ENCODE peak calls at places on chromosomes 11 and 22, in eight cellular contexts. E, Q, G, B, D, Z, S and C are unnamed samples.

GRCh38 chr11:120378474-120378873 is 42.3 kb downstream of the ARHGEF12 start:
- DNase-seq in E (no peak), B (no peak), D (no peak), Q (no peak), S (no peak), G (no peak), Z (no peak), C (no peak)

GRCh38 chr11:15159085-15159484 is 44.4 kb downstream of the INSC start:
- DNase-seq in Z (no peak), B (no peak), G (no peak), D (peak), S (peak), Q (peak), E (peak), C (no peak)

GRCh38 chr11:65781152-65781961 is 581 bp upstream of the AP5B1 start:
- DNase-seq in Z (no peak), E (no peak), Q (no peak), S (no peak), G (peak), D (peak), B (peak), C (no peak)

GRCh38 chr22:36913431-36914382 is at the start of gene CSF2RB:
- DNase-seq in G (peak), S (peak), D (no peak), B (no peak), Z (peak), Q (peak), E (no peak), C (no peak)

GRCh38 chr11:1738380-1738779 is 12.0 kb downstream of the IFITM10 start:
- DNase-seq in E (no peak), G (no peak), Q (no peak), S (no peak), Z (no peak), D (no peak), B (no peak), C (no peak)

GRCh38 chr22:37187891-37188761 is at the start of gene C1QTNF6:
- DNase-seq in S (peak), B (peak), D (peak), E (no peak), Q (no peak), G (peak), Z (peak), C (peak)

GRCh38 chr11:57410287-57410686 is 16.6 kb downstream of the SLC43A3 start:
- DNase-seq in E (no peak), Z (no peak), Q (no peak), S (peak), D (no peak), B (no peak), G (no peak), C (no peak)

GRCh38 chr11:110279881-110280280 is 16.5 kb downstream of the RDX start:
- DNase-seq in S (no peak), Q (no peak), E (no peak), G (no peak), B (no peak), D (no peak), Z (no peak), C (no peak)

GRCh38 chr11:107695446-107695845 is 16.4 kb downstream of the SLN start:
- DNase-seq in B (no peak), Z (no peak), Q (no peak), S (peak), D (no peak), E (no peak), G (no peak), C (no peak)

GRCh38 chr11:68213135-68213515 is at the start of gene KMT5B:
- DNase-seq in E (no peak), B (peak), S (peak), D (peak), Z (peak), Q (no peak), G (no peak), C (peak)

GRCh38 chr22:20436309-20437252 is 1.0 kb downstream of the SCARF2 start:
- DNase-seq in G (peak), S (peak), E (no peak), Q (no peak), Z (no peak), D (no peak), B (peak), C (no peak)

GRCh38 chr22:44703269-44703870 is 1.4 kb downstream of the PRR5 start:
- DNase-seq in G (no peak), D (no peak), B (no peak), E (no peak), Z (no peak), S (no peak), Q (no peak), C (no peak)

GRCh38 chr22:46044718-46045458 is 67.9 kb upstream of the WNT7B start:
- DNase-seq in B (no peak), E (no peak), Z (peak), S (no peak), Q (no peak), D (peak), G (peak), C (peak)

GRCh38 chr11:114746013-114746412 is 67.7 kb downstream of the NXPE2 start:
- DNase-seq in G (no peak), S (no peak), B (no peak), Q (no peak), D (no peak), Z (no peak), E (no peak), C (no peak)

GRCh38 chr11:120785576-120785975 is 238.3 kb upstream of the TBCEL start:
- DNase-seq in Q (no peak), Z (no peak), G (no peak), D (no peak), S (no peak), B (no peak), E (no peak), C (no peak)

GRCh38 chr11:123219066-123219697 is 24.1 kb upstream of the CLMP start:
- DNase-seq in G (no peak), D (no peak), B (no peak), S (no peak), E (no peak), Z (no peak), Q (no peak), C (no peak)

GRCh38 chr11:125588505-125588904 is 4.1 kb upstream of the STT3A start:
- DNase-seq in Q (no peak), S (no peak), Z (no peak), D (no peak), B (no peak), G (no peak), E (no peak), C (no peak)

GRCh38 chr11:70857885-70858284 is 394.5 kb downstream of the SHANK2 start:
- DNase-seq in Q (no peak), S (no peak), E (no peak), D (no peak), B (no peak), Z (no peak), G (no peak), C (no peak)

GRCh38 chr22:26547426-26547825 is 35.2 kb upstream of the TFIP11 start:
- DNase-seq in E (peak), D (no peak), S (no peak), G (no peak), B (no peak), Z (no peak), Q (no peak), C (peak)

GRCh38 chr22:46797355-46797754 is 34.9 kb downstream of the TBC1D22A start:
- DNase-seq in B (peak), Q (peak), S (peak), E (no peak), D (peak), Z (no peak), G (no peak), C (no peak)

GRCh38 chr11:92211576-92212167 is 12.9 kb upstream of the FAT3 start:
- DNase-seq in Z (no peak), B (peak), S (peak), E (no peak), Q (no peak), D (peak), G (no peak), C (no peak)

GRCh38 chr22:49155809-49156580 is 671.7 kb downstream of the BRD1 start:
- DNase-seq in G (no peak), Q (no peak), Z (no peak), E (no peak), B (no peak), D (no peak), S (no peak), C (no peak)

GRCh38 chr11:27468643-27469332 is 3.8 kb downstream of the LGR4 start:
- DNase-seq in E (peak), B (no peak), G (no peak), D (no peak), Z (no peak), Q (no peak), S (no peak), C (no peak)

GRCh38 chr22:42873361-42873760 is 16.3 kb upstream of the ARFGAP3 start:
- DNase-seq in Z (no peak), E (no peak), Q (no peak), S (no peak), D (no peak), G (no peak), B (no peak), C (no peak)

GRCh38 chr11:107043242-107043991 is 25.1 kb upstream of the GUCY1A2 start:
- DNase-seq in S (peak), G (no peak), D (no peak), B (no peak), Z (no peak), E (peak), Q (no peak), C (no peak)

GRCh38 chr11:20374746-20375305 is 11.3 kb downstream of the HTATIP2 start:
- DNase-seq in S (peak), G (no peak), D (no peak), E (no peak), Z (no peak), B (no peak), Q (no peak), C (no peak)

GRCh38 chr11:17473071-17473744 is 3.4 kb downstream of the ABCC8 start:
- DNase-seq in D (peak), S (no peak), Z (no peak), Q (no peak), G (no peak), E (no peak), B (peak), C (no peak)

GRCh38 chr11:2693271-2693833 is 6.4 kb downstream of the KCNQ1OT1 start:
- DNase-seq in G (no peak), Z (no peak), S (no peak), Q (no peak), E (no peak), B (no peak), D (no peak), C (no peak)

GRCh38 chr11:1071571-1072115 is 3.0 kb upstream of the MUC2 start:
- DNase-seq in D (no peak), Z (no peak), G (peak), S (no peak), E (no peak), Q (no peak), B (no peak), C (no peak)

GRCh38 chr11:111334495-111335123 is 36.3 kb downstream of the POU2AF3 start:
- DNase-seq in G (no peak), Z (peak), Q (no peak), S (no peak), D (peak), E (no peak), B (no peak), C (no peak)

GRCh38 chr11:73521621-73522020 is 76.3 kb downstream of the FAM168A start:
- DNase-seq in Q (no peak), B (no peak), G (no peak), E (no peak), D (no peak), Z (no peak), S (peak), C (peak)

GRCh38 chr11:61024938-61025818 is 53.7 kb downstream of the CD6 start:
- DNase-seq in S (no peak), B (no peak), G (no peak), Z (no peak), Q (no peak), D (no peak), E (no peak), C (peak)

GRCh38 chr11:27703453-27703852 is 3.2 kb upstream of the BDNF start:
- DNase-seq in D (no peak), Z (no peak), Q (no peak), S (peak), E (no peak), B (no peak), G (no peak), C (no peak)

GRCh38 chr11:122108192-122108799 is 7.7 kb downstream of the BLID start:
- DNase-seq in B (peak), S (peak), E (no peak), G (no peak), Q (peak), D (peak), Z (no peak), C (peak)

GRCh38 chr11:120715239-120715638 is 203.7 kb downstream of the GRIK4 start:
- DNase-seq in Z (no peak), G (no peak), E (no peak), D (no peak), B (no peak), S (peak), Q (peak), C (no peak)

GRCh38 chr11:34576331-34576730 is 44.6 kb upstream of the EHF start:
- DNase-seq in B (no peak), Q (no peak), Z (no peak), S (no peak), G (no peak), E (no peak), D (no peak), C (no peak)

GRCh38 chr22:39938509-39938908 is 21.7 kb upstream of the TMA7B start:
- DNase-seq in Q (no peak), S (no peak), D (no peak), G (no peak), Z (no peak), B (no peak), E (no peak), C (peak)

GRCh38 chr11:74681686-74682651 is 49.3 kb downstream of the CHRDL2 start:
- DNase-seq in E (no peak), Q (no peak), G (no peak), Z (peak), S (no peak), B (no peak), D (no peak), C (no peak)

GRCh38 chr11:74682731-74683278 is 48.4 kb downstream of the CHRDL2 start:
- DNase-seq in E (no peak), Z (no peak), B (no peak), Q (no peak), D (no peak), G (no peak), S (no peak), C (no peak)

GRCh38 chr11:74683941-74684481 is 47.2 kb downstream of the CHRDL2 start:
- DNase-seq in B (no peak), D (no peak), Q (no peak), S (no peak), G (peak), E (no peak), Z (no peak), C (no peak)

GRCh38 chr11:74684661-74685060 is 46.6 kb downstream of the CHRDL2 start:
- DNase-seq in D (no peak), E (no peak), B (no peak), S (no peak), Z (no peak), Q (no peak), G (peak), C (no peak)

DNA sequence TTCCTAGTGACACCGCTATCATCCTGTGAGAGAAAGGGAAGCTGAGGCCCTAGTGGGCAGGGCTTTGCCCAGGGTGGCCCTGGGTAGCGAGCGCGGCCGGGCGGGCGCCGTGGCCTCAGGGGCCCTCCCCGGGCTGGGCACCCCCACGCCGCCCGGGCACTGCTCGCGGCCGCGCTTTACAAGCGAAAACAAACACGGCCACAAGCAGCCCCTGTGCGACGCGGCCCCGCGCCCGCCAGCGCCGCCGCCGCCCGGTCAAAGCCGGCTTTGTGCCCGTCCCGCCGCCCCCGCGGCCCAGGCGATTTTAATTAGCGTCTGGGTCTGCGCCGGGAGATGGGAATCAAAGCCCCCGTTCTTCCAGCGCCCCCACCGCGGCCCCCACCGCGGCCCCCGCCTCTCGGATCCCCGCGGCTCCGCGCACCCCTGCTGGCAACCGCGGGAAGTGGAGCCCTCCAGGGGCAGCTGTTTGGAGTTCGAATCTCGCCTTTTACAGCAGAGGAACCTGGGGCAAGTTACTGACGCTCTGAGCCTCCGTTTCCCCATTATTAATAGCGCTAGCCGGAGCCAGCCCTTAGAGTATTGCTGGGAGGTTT is 47.9 kb downstream of the CHRDL2 start:
- DNase-seq in Q (no peak), G (peak), S (no peak), D (peak), B (peak), E (no peak), Z (peak), C (peak)
- TF ChIP-seq CTCF in Q (no peak), G (peak), S (peak), D (no peak), B (peak), E (peak), Z (no peak), C (peak)

DNA sequence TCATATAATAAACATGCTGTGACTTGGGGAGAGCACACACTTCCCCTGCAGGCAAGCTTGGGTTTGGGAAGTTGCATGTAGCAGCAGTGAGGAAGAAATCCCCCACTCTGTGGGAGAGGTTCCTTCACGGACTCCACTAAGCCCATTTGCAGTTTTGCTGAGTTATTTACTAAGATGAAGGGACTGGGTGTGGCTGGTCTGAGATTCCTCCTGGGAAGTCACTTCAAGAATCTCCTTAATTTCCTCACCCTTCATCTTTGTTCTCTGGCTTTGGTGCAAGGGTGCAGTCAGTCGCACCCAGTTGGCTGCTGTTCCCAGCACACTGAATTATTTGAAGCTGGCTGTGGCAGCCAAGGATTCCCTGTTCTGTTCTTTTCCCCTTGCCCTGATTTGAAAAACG is 104.8 kb downstream of the ARFGAP2 start:
- DNase-seq in D (no peak), S (no peak), Z (no peak), G (no peak), B (no peak), Q (no peak), E (no peak), C (no peak)
- TF ChIP-seq CTCF in D (no peak), S (no peak), Z (no peak), G (no peak), B (no peak), Q (no peak), E (no peak), C (no peak)

GRCh38 chr22:24498826-24499225 is 3.7 kb downstream of the UPB1 start:
- DNase-seq in D (no peak), Q (no peak), Z (no peak), S (no peak), G (no peak), E (no peak), B (no peak), C (no peak)

GRCh38 chr22:24502540-24502939 is 7.4 kb downstream of the UPB1 start:
- DNase-seq in B (no peak), Z (no peak), S (no peak), Q (no peak), G (no peak), D (no peak), E (no peak), C (no peak)

GRCh38 chr22:24501366-24502005 is 6.4 kb downstream of the UPB1 start:
- DNase-seq in B (no peak), Q (no peak), E (no peak), S (no peak), Z (no peak), G (no peak), D (no peak), C (no peak)

GRCh38 chr22:24499706-24500105 is 4.6 kb downstream of the UPB1 start:
- DNase-seq in B (no peak), S (no peak), Q (no peak), D (no peak), E (no peak), G (no peak), Z (no peak), C (no peak)

DNA sequence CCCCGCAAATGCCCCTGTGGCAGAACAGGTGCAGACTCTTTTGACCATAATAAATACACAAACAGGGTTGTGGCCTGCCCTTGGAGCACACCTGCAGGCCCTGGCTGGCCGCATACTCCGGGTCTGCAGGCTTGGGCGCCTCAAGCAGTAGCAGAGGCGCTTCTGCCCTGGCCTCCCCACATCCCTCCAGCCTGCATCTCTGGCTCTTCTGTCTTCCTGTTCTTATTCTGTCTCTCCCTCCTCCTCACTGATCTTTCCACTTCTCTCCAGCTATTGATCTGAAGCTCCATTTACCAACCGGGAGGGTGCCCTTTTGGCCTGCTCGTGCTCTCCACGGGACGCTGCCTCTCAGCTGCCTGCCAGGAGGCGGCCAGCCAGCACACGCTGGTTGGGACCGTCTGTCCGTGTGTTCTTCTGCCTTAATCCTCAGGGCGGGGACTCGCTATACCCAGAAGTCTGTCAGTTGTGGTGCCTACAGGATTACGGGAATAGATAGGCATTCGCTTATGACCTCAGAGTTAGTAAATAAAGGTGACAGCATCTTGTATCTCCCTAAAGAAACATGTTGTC is 5.2 kb downstream of the UPB1 start:
- DNase-seq in Q (no peak), S (no peak), B (no peak), G (no peak), D (no peak), Z (no peak), E (no peak), C (no peak)
- TF ChIP-seq CTCF in Q (no peak), S (no peak), B (no peak), G (no peak), D (no peak), Z (no peak), E (no peak), C (no peak)

DNA sequence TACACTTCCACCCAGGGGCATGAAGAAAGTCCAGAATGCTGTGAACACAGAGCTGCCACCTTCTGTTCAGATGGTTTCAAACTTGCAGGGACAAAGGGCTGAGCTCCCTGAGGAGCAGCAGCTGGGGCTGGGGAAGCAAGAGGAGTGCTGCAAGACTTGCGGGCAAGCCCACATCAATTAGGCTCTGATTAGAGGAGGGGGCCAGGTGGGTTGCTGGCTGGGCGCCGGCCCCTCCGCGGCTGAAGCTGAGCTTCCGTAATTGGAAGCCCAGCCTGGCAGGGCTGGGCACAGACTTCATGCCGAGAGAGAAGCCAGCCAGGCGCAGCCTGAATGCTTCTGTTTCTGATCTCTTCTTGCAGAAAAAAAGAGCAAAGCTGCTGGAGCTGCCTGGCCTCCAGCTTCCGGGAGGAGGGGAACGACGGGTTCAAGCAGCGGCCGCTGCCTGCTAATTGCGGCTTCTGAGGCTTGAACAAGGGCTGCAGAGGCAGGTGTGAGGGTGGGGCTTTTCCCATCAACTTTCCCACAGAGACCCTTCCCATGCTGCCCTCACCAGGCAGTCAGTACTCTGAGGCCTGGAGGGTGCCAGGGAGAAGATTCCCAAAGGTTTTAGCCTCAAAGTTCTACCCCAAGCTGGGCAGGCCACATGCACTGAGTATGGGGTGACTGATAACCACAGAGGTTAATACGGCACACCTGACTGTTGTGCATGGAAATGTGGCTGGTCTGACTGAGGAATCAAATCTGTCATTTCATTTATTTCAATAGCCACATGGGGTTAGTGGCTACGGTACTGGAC is 91.1 kb upstream of the LMO1 start:
- DNase-seq in Z (no peak), D (peak), E (no peak), B (no peak), G (no peak), Q (no peak), S (no peak), C (no peak)
- TF ChIP-seq CTCF in Z (no peak), D (no peak), E (peak), B (no peak), G (no peak), Q (no peak), S (no peak), C (no peak)